ENCODE peak calls at places on chromosomes 7 and 10, in five cellular contexts. S is T-helper 17 cell, L is NCI-H1105 treated with DMSO at 0.1 percent for 48 hours, T is aorta, R is GM23338. Z is an unnamed sample.
A peak's percentile ranks its signal among the peaks of the same experiment; 100 is the strongest.

GRCh38 chr10:100528885-100529472 is 692 bp downstream of the NDUFB8 start:
- DNase-seq in S (no peak), L (no peak), T (peak; percentile 20), R (peak; percentile 30), Z (no peak)

GRCh38 chr7:128122577-128123290 is 91.5 kb upstream of the LRRC4 start:
- DNase-seq in S (no peak), L (no peak), T (peak; percentile 52), R (no peak), Z (no peak)

GRCh38 chr10:97538401-97538800 is 34.2 kb upstream of the ANKRD2 start:
- DNase-seq in S (no peak), L (no peak), T (peak; percentile 32), R (no peak), Z (no peak)

GRCh38 chr7:55177068-55177530 is 158.3 kb downstream of the EGFR start:
- DNase-seq in S (no peak), L (no peak), T (no peak), R (no peak), Z (no peak)

GRCh38 chr10:46288601-46289206 is 1.9 kb downstream of the ANTXRL start:
- DNase-seq in S (no peak), L (no peak), T (no peak), R (no peak), Z (no peak)

GRCh38 chr10:57961487-57961886 is 306.2 kb downstream of the IPMK start:
- DNase-seq in S (no peak), L (no peak), T (no peak), R (no peak), Z (no peak)

GRCh38 chr7:88072036-88072714 is 138.1 kb downstream of the ADAM22 start:
- DNase-seq in S (no peak), L (peak; percentile 25), T (no peak), R (peak; percentile 5), Z (no peak)

GRCh38 chr10:70575874-70576802 is 26.4 kb downstream of the PRF1 start:
- DNase-seq in S (no peak), L (peak; percentile 17), T (peak; percentile 69), R (no peak), Z (no peak)

GRCh38 chr10:69588358-69588757 is 15.1 kb upstream of the NEUROG3 start:
- DNase-seq in S (no peak), L (no peak), T (no peak), R (peak; percentile 43), Z (no peak)

GRCh38 chr7:100016209-100016901 is 959 bp downstream of the ZKSCAN1 start:
- DNase-seq in S (no peak), L (no peak), T (no peak), R (no peak), Z (no peak)

GRCh38 chr7:121360564-121360963 is 31.8 kb downstream of the WNT16 start:
- DNase-seq in S (no peak), L (no peak), T (no peak), R (no peak), Z (no peak)

GRCh38 chr10:19971343-19971742 is 155.1 kb downstream of the PLXDC2 start:
- DNase-seq in S (no peak), L (no peak), T (no peak), R (no peak), Z (no peak)

GRCh38 chr10:86330778-86331763 is 35.5 kb downstream of the GRID1 start:
- DNase-seq in S (no peak), L (no peak), T (peak; percentile 52), R (no peak), Z (no peak)

GRCh38 chr7:92244803-92245486 is 769 bp downstream of the KRIT1 start:
- DNase-seq in S (peak; percentile 9), L (no peak), T (no peak), R (no peak), Z (no peak)

GRCh38 chr7:151539055-151539714 is 19.5 kb upstream of the RHEB start:
- DNase-seq in S (no peak), L (no peak), T (peak; percentile 79), R (peak; percentile 44), Z (no peak)